ENCODE peak calls at places on chromosomes 1 and 21, in five cellular contexts. U, K, M, O and P are unnamed samples.

GRCh38 chr1:212503714-212504113 is 71.0 kb downstream of the NENF start:
- DNase-seq in K (no peak), O (no peak), M (no peak), U (no peak), P (no peak)

GRCh38 chr21:27570306-27570868 is 603.5 kb upstream of the ADAMTS5 start:
- DNase-seq in K (peak), U (peak), O (peak), M (no peak), P (peak)

GRCh38 chr1:224559971-224560728 is 56.0 kb upstream of the CNIH3 start:
- DNase-seq in O (no peak), K (no peak), M (no peak), U (no peak), P (no peak)

GRCh38 chr1:113792986-113793385 is 19.3 kb downstream of the RSBN1 start:
- DNase-seq in U (peak), K (peak), O (no peak), M (no peak), P (no peak)

GRCh38 chr1:161739865-161740566 is 9.6 kb upstream of the DUSP12 start:
- DNase-seq in M (no peak), K (no peak), U (no peak), O (peak), P (no peak)

GRCh38 chr1:55378582-55378981 is 163.4 kb upstream of the USP24 start:
- DNase-seq in O (no peak), K (peak), M (no peak), U (peak), P (peak)

GRCh38 chr21:38741092-38741975 is 64.4 kb upstream of the ETS2 start:
- DNase-seq in O (no peak), U (no peak), M (no peak), K (no peak), P (no peak)

GRCh38 chr1:229067546-229067945 is 203.4 kb upstream of the RAB4A start:
- DNase-seq in U (no peak), M (no peak), K (no peak), O (no peak), P (no peak)

GRCh38 chr1:81509619-81510018 is 291.1 kb upstream of the ADGRL2 start:
- DNase-seq in K (no peak), U (no peak), O (no peak), M (no peak), P (no peak)

GRCh38 chr1:10941891-10942541 is 70.4 kb upstream of the TARDBP start:
- DNase-seq in M (peak), K (peak), O (peak), U (peak), P (peak)

GRCh38 chr1:67683736-67684525 is 1.1 kb upstream of the GADD45A start:
- DNase-seq in M (no peak), K (peak), O (no peak), U (no peak), P (peak)

GRCh38 chr1:11691302-11691914 is at the start of gene DRAXIN:
- DNase-seq in U (no peak), O (no peak), M (no peak), K (no peak), P (no peak)

GRCh38 chr1:33852711-33853110 is 11.2 kb upstream of the HMGB4 start:
- DNase-seq in M (no peak), K (no peak), U (no peak), O (no peak), P (no peak)

GRCh38 chr1:117754061-117754969 is 148.5 kb downstream of the TENT5C start:
- DNase-seq in U (peak), O (peak), K (peak), M (no peak), P (peak)

GRCh38 chr1:58933599-58933926 is 149.7 kb upstream of the JUN start:
- DNase-seq in O (no peak), U (peak), K (no peak), M (no peak), P (no peak)

DNA sequence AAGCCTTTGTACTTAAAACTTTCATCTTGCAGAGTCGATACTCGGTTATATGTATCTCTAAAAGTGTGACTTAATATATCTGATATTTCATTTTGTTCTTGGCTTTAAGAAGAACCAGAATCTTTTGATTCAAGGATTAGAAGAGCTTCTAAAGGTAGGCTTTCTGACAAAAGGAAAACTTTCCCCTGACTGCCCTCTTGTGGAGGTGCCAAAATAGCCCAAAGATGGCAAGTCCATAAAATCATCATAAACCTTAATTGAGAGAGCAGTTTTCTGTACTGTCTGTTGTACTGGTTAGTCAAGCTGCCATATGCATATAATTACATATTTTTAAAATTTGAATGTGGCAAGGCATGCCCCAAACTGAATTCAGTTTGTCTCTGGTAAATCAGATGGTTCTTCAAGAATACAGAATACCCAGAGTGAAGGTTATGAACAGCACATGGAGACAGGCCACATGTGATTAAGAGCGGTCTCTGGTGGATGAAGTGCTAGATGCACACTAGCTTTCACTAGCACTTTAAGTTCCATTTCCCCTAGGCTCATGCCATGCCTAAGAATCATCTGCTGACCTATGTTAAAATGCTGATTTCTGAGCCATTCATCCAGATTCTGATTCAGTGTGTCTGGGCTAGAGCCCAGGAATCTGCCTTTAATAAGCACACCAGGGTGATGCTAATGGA is 27.7 kb upstream of the ELAVL4 start:
- DNase-seq in U (no peak), O (no peak), M (no peak), K (peak), P (peak)
- TF ChIP-seq CTCF in U (no peak), O (no peak), M (no peak), K (peak), P (peak)

GRCh38 chr1:200875416-200875815 is 2.6 kb downstream of the GPR25 start:
- DNase-seq in O (peak), M (no peak), K (no peak), U (no peak), P (no peak)

GRCh38 chr1:200873671-200874397 is 1.1 kb downstream of the GPR25 start:
- DNase-seq in M (no peak), K (no peak), U (peak), O (no peak), P (no peak)

GRCh38 chr1:200874694-200875093 is 1.9 kb downstream of the GPR25 start:
- DNase-seq in K (no peak), O (no peak), U (no peak), M (no peak), P (no peak)

GRCh38 chr1:200872446-200873115 is at the start of gene GPR25:
- DNase-seq in K (no peak), U (no peak), O (no peak), M (no peak), P (no peak)

DNA sequence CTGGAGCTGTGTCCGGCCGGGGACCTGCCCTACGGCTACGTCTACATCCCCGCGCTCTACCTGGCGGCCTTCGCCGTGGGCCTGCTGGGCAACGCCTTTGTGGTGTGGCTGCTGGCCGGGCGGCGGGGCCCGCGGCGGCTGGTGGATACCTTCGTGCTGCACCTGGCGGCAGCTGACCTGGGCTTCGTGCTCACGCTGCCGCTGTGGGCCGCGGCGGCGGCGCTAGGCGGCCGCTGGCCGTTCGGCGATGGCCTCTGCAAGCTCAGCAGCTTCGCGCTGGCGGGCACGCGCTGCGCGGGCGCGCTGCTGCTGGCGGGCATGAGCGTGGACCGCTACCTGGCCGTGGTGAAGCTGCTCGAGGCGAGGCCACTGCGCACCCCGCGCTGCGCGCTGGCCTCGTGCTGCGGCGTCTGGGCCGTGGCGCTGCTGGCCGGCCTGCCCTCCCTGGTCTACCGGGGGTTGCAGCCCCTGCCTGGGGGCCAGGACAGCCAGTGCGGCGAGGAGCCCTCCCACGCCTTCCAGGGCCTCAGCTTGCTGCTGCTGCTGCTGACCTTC is 412 bp downstream of the GPR25 start:
- DNase-seq in O (no peak), U (peak), M (no peak), K (no peak), P (no peak)
- H3K4me3 ChIP-seq in O (no peak), U (no peak), M (no peak), K (no peak), P (no peak)

DNA sequence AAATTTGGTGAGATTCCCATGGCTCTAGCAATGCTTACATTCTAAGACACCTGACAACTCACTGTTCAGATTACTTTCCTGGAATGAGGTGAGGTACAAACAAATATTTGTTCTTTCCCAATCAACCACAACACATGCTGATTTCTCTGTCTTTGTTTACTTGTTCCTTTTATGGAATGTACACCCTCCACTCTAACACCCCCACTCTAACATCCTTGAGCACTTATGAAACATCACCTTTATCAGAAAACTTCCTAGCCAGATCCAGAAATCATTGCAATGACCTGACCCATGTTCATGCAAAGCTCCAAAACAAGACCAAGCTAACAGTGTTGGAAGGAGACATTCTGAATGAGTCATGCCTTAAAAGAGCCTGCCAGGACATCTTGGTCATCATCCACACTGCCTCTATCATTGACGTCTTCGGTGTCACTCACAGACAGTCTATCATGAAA is 35.5 kb downstream of the HSD3B1 start:
- DNase-seq in M (no peak), U (peak), O (no peak), K (no peak), P (no peak)
- TF ChIP-seq CTCF in M (no peak), U (no peak), O (no peak), K (no peak), P (no peak)

GRCh38 chr1:20477355-20478071 is 8.5 kb downstream of the CAMK2N1 start:
- DNase-seq in U (no peak), K (peak), O (no peak), M (no peak), P (no peak)

GRCh38 chr1:20474333-20474975 is 11.6 kb downstream of the CAMK2N1 start:
- DNase-seq in K (no peak), O (no peak), U (no peak), M (no peak), P (no peak)

GRCh38 chr1:20478072-20478660 is 7.8 kb downstream of the CAMK2N1 start:
- DNase-seq in K (no peak), U (no peak), M (no peak), O (no peak), P (no peak)

GRCh38 chr1:20475002-20475401 is 11.0 kb downstream of the CAMK2N1 start:
- DNase-seq in U (no peak), O (no peak), M (no peak), K (no peak), P (no peak)

DNA sequence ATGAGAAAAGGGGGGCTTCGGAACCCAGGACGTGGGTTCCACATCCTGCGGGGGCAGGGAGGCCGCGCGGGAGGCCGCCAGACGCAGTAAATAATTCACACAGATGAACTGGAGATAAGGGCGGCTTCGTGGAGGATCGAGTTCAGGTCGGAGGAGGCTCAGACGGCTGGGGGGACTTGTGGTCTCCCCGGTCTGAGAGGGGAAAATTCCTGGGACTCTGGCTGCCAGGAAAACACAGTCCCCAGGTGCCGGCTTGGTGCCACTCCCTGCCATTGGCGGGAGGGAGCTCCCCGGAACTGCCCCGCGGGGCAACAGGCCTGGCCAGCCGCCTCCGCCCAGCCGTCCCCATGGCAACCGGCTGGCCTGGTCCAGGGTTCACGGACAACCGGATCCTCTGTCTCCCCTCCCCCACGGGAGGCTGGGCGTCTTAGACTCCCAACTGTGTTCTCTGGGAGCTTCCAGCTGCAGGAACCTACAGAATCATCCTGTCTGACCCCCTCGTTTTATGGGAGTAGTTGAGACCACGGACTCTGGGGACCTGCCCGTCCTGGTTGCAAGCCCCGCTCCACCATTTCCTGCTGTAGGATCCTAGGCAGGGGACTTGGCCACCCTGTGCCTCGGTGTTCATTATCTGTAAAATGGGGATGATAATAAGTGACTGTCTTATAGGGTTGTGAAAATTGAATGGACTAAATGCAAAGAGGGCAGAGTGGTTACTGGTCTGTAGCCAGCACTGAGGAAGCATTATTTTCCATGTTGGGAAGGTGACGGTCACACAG is 9.6 kb downstream of the CAMK2N1 start:
- DNase-seq in U (peak), K (no peak), M (peak), O (no peak), P (peak)
- H3K4me3 ChIP-seq in U (no peak), K (no peak), M (no peak), O (no peak), P (no peak)

GRCh38 chr1:26537951-26538352 is 8.4 kb downstream of the RPS6KA1 start:
- DNase-seq in M (no peak), U (peak), K (peak), O (no peak), P (no peak)
- TF ChIP-seq CTCF in M (no peak), U (peak), K (peak), O (peak), P (no peak)

GRCh38 chr1:179296831-179297377 is 3.3 kb downstream of the SOAT1 start:
- DNase-seq in K (no peak), M (no peak), U (no peak), O (no peak), P (no peak)
- H3K4me3 ChIP-seq in K (no peak), M (no peak), U (no peak), O (no peak), P (no peak)

GRCh38 chr1:63324779-63325119 is 2.4 kb downstream of the FOXD3 start:
- DNase-seq in O (no peak), M (no peak), U (no peak), K (no peak), P (no peak)
- TF ChIP-seq CTCF in O (no peak), M (no peak), U (no peak), K (no peak), P (no peak)

GRCh38 chr1:25626018-25626417 is 9.4 kb downstream of the MAN1C1 start:
- DNase-seq in U (no peak), O (no peak), M (no peak), K (no peak), P (no peak)

GRCh38 chr1:25624604-25625003 is 8.0 kb downstream of the MAN1C1 start:
- DNase-seq in K (no peak), M (no peak), U (no peak), O (no peak), P (no peak)

GRCh38 chr1:25631750-25632495 is 15.3 kb downstream of the MAN1C1 start:
- DNase-seq in K (no peak), M (no peak), U (peak), O (no peak), P (peak)

GRCh38 chr1:25629836-25630235 is 13.2 kb downstream of the MAN1C1 start:
- DNase-seq in O (no peak), U (no peak), K (no peak), M (no peak), P (no peak)

GRCh38 chr1:25628741-25629421 is 12.3 kb downstream of the MAN1C1 start:
- DNase-seq in K (no peak), M (no peak), O (no peak), U (no peak), P (no peak)
- H3K4me3 ChIP-seq in K (no peak), M (no peak), O (no peak), U (no peak), P (no peak)